ENCODE peak calls at places on chromosomes 3 and 15, in ten cellular contexts. One of them, this sample, is unnamed.

GRCh38 chr15:70356919-70357318 is 259.2 kb upstream of the TLE3 start:
- DNase-seq in activated CD8-positive, alpha-beta memory T cell treated with anti-CD3 and anti-CD28 coated beads for 48 hours: no peak
- DNase-seq in AG08396: no peak
- DNase-seq in progenitor cell of endocrine pancreas: no peak
- DNase-seq in activated CD4-positive, alpha-beta T cell treated with anti-CD3 and anti-CD28 coated beads, Interleukin-2, amount 50 U/mL, for 24 hours: no peak
- DNase-seq in NCI-H774: no peak
- DNase-seq in mesendoderm: no peak
- DNase-seq in endothelial cell: no peak
- DNase-seq in stimulated activated CD8-positive, alpha-beta memory T cell treated with anti-CD3 and anti-CD28 coated beads, Interleukin-15, amount 100 ng/mL, for 4 hours: no peak
- DNase-seq in glutamatergic neuron: no peak
- DNase-seq in this sample: no peak

GRCh38 chr3:119288669-119289068 is 5.5 kb upstream of the ARHGAP31 start:
- DNase-seq in activated CD8-positive, alpha-beta memory T cell treated with anti-CD3 and anti-CD28 coated beads for 48 hours: no peak
- DNase-seq in AG08396: no peak
- DNase-seq in progenitor cell of endocrine pancreas: no peak
- DNase-seq in activated CD4-positive, alpha-beta T cell treated with anti-CD3 and anti-CD28 coated beads, Interleukin-2, amount 50 U/mL, for 24 hours: no peak
- DNase-seq in NCI-H774: no peak
- DNase-seq in mesendoderm: no peak
- DNase-seq in endothelial cell: no peak
- DNase-seq in stimulated activated CD8-positive, alpha-beta memory T cell treated with anti-CD3 and anti-CD28 coated beads, Interleukin-15, amount 100 ng/mL, for 4 hours: no peak
- DNase-seq in glutamatergic neuron: no peak
- DNase-seq in this sample: no peak

GRCh38 chr3:42852443-42852842 is 23.2 kb downstream of the CYP8B1 start:
- DNase-seq in activated CD8-positive, alpha-beta memory T cell treated with anti-CD3 and anti-CD28 coated beads for 48 hours: no peak
- DNase-seq in AG08396: no peak
- DNase-seq in progenitor cell of endocrine pancreas: no peak
- DNase-seq in activated CD4-positive, alpha-beta T cell treated with anti-CD3 and anti-CD28 coated beads, Interleukin-2, amount 50 U/mL, for 24 hours: no peak
- DNase-seq in NCI-H774: no peak
- DNase-seq in mesendoderm: no peak
- DNase-seq in endothelial cell: peak; percentile 22
- DNase-seq in stimulated activated CD8-positive, alpha-beta memory T cell treated with anti-CD3 and anti-CD28 coated beads, Interleukin-15, amount 100 ng/mL, for 4 hours: no peak
- DNase-seq in glutamatergic neuron: no peak
- DNase-seq in this sample: no peak

GRCh38 chr15:43370310-43370974 is 401 bp downstream of the ZSCAN29 start:
- DNase-seq in activated CD8-positive, alpha-beta memory T cell treated with anti-CD3 and anti-CD28 coated beads for 48 hours: no peak
- DNase-seq in AG08396: peak; percentile 49
- DNase-seq in progenitor cell of endocrine pancreas: peak; percentile 11
- DNase-seq in activated CD4-positive, alpha-beta T cell treated with anti-CD3 and anti-CD28 coated beads, Interleukin-2, amount 50 U/mL, for 24 hours: no peak
- DNase-seq in NCI-H774: no peak
- DNase-seq in mesendoderm: peak; percentile 59
- DNase-seq in endothelial cell: peak; percentile 46
- DNase-seq in stimulated activated CD8-positive, alpha-beta memory T cell treated with anti-CD3 and anti-CD28 coated beads, Interleukin-15, amount 100 ng/mL, for 4 hours: no peak
- DNase-seq in glutamatergic neuron: peak; percentile 78
- DNase-seq in this sample: peak; percentile 22

GRCh38 chr15:93895976-93896770 is 335.2 kb upstream of the MCTP2 start:
- DNase-seq in activated CD8-positive, alpha-beta memory T cell treated with anti-CD3 and anti-CD28 coated beads for 48 hours: no peak
- DNase-seq in AG08396: no peak
- DNase-seq in progenitor cell of endocrine pancreas: no peak
- DNase-seq in activated CD4-positive, alpha-beta T cell treated with anti-CD3 and anti-CD28 coated beads, Interleukin-2, amount 50 U/mL, for 24 hours: no peak
- DNase-seq in NCI-H774: no peak
- DNase-seq in mesendoderm: no peak
- DNase-seq in endothelial cell: no peak
- DNase-seq in stimulated activated CD8-positive, alpha-beta memory T cell treated with anti-CD3 and anti-CD28 coated beads, Interleukin-15, amount 100 ng/mL, for 4 hours: no peak
- DNase-seq in glutamatergic neuron: no peak
- DNase-seq in this sample: no peak

GRCh38 chr3:135762188-135762853 is 203.2 kb upstream of the PPP2R3A start:
- DNase-seq in activated CD8-positive, alpha-beta memory T cell treated with anti-CD3 and anti-CD28 coated beads for 48 hours: no peak
- DNase-seq in AG08396: no peak
- DNase-seq in progenitor cell of endocrine pancreas: no peak
- DNase-seq in activated CD4-positive, alpha-beta T cell treated with anti-CD3 and anti-CD28 coated beads, Interleukin-2, amount 50 U/mL, for 24 hours: no peak
- DNase-seq in NCI-H774: no peak
- DNase-seq in mesendoderm: peak; percentile 49
- DNase-seq in endothelial cell: no peak
- DNase-seq in stimulated activated CD8-positive, alpha-beta memory T cell treated with anti-CD3 and anti-CD28 coated beads, Interleukin-15, amount 100 ng/mL, for 4 hours: no peak
- DNase-seq in glutamatergic neuron: peak; percentile 25
- DNase-seq in this sample: no peak

GRCh38 chr3:40248591-40248990 is 60.9 kb upstream of the EIF1B start:
- DNase-seq in activated CD8-positive, alpha-beta memory T cell treated with anti-CD3 and anti-CD28 coated beads for 48 hours: no peak
- DNase-seq in AG08396: no peak
- DNase-seq in progenitor cell of endocrine pancreas: no peak
- DNase-seq in activated CD4-positive, alpha-beta T cell treated with anti-CD3 and anti-CD28 coated beads, Interleukin-2, amount 50 U/mL, for 24 hours: no peak
- DNase-seq in NCI-H774: no peak
- DNase-seq in mesendoderm: no peak
- DNase-seq in endothelial cell: no peak
- DNase-seq in stimulated activated CD8-positive, alpha-beta memory T cell treated with anti-CD3 and anti-CD28 coated beads, Interleukin-15, amount 100 ng/mL, for 4 hours: no peak
- DNase-seq in glutamatergic neuron: no peak
- DNase-seq in this sample: no peak

GRCh38 chr15:40984963-40985362 is 31.7 kb downstream of the CHAC1 start:
- DNase-seq in activated CD8-positive, alpha-beta memory T cell treated with anti-CD3 and anti-CD28 coated beads for 48 hours: no peak
- DNase-seq in AG08396: peak; percentile 81
- DNase-seq in progenitor cell of endocrine pancreas: no peak
- DNase-seq in activated CD4-positive, alpha-beta T cell treated with anti-CD3 and anti-CD28 coated beads, Interleukin-2, amount 50 U/mL, for 24 hours: no peak
- DNase-seq in NCI-H774: no peak
- DNase-seq in mesendoderm: no peak
- DNase-seq in endothelial cell: no peak
- DNase-seq in stimulated activated CD8-positive, alpha-beta memory T cell treated with anti-CD3 and anti-CD28 coated beads, Interleukin-15, amount 100 ng/mL, for 4 hours: no peak
- DNase-seq in glutamatergic neuron: no peak
- DNase-seq in this sample: no peak

GRCh38 chr15:47824185-47824584 is 106.9 kb downstream of the SEMA6D start:
- DNase-seq in activated CD8-positive, alpha-beta memory T cell treated with anti-CD3 and anti-CD28 coated beads for 48 hours: no peak
- DNase-seq in AG08396: no peak
- DNase-seq in progenitor cell of endocrine pancreas: no peak
- DNase-seq in activated CD4-positive, alpha-beta T cell treated with anti-CD3 and anti-CD28 coated beads, Interleukin-2, amount 50 U/mL, for 24 hours: no peak
- DNase-seq in NCI-H774: no peak
- DNase-seq in mesendoderm: no peak
- DNase-seq in endothelial cell: no peak
- DNase-seq in stimulated activated CD8-positive, alpha-beta memory T cell treated with anti-CD3 and anti-CD28 coated beads, Interleukin-15, amount 100 ng/mL, for 4 hours: no peak
- DNase-seq in glutamatergic neuron: no peak
- DNase-seq in this sample: no peak

GRCh38 chr3:8524249-8524648 is 22.6 kb downstream of the LMCD1 start:
- DNase-seq in activated CD8-positive, alpha-beta memory T cell treated with anti-CD3 and anti-CD28 coated beads for 48 hours: no peak
- DNase-seq in AG08396: no peak
- DNase-seq in progenitor cell of endocrine pancreas: no peak
- DNase-seq in activated CD4-positive, alpha-beta T cell treated with anti-CD3 and anti-CD28 coated beads, Interleukin-2, amount 50 U/mL, for 24 hours: no peak
- DNase-seq in NCI-H774: no peak
- DNase-seq in mesendoderm: no peak
- DNase-seq in endothelial cell: no peak
- DNase-seq in stimulated activated CD8-positive, alpha-beta memory T cell treated with anti-CD3 and anti-CD28 coated beads, Interleukin-15, amount 100 ng/mL, for 4 hours: no peak
- DNase-seq in glutamatergic neuron: no peak
- DNase-seq in this sample: no peak

GRCh38 chr3:148233403-148233802 is 464.3 kb upstream of the AGTR1 start:
- DNase-seq in activated CD8-positive, alpha-beta memory T cell treated with anti-CD3 and anti-CD28 coated beads for 48 hours: no peak
- DNase-seq in AG08396: no peak
- DNase-seq in progenitor cell of endocrine pancreas: no peak
- DNase-seq in activated CD4-positive, alpha-beta T cell treated with anti-CD3 and anti-CD28 coated beads, Interleukin-2, amount 50 U/mL, for 24 hours: no peak
- DNase-seq in NCI-H774: no peak
- DNase-seq in mesendoderm: no peak
- DNase-seq in endothelial cell: no peak
- DNase-seq in stimulated activated CD8-positive, alpha-beta memory T cell treated with anti-CD3 and anti-CD28 coated beads, Interleukin-15, amount 100 ng/mL, for 4 hours: no peak
- DNase-seq in glutamatergic neuron: no peak
- DNase-seq in this sample: no peak

GRCh38 chr3:43676440-43676839 is 14.3 kb upstream of the ABHD5 start:
- DNase-seq in activated CD8-positive, alpha-beta memory T cell treated with anti-CD3 and anti-CD28 coated beads for 48 hours: no peak
- DNase-seq in AG08396: no peak
- DNase-seq in progenitor cell of endocrine pancreas: no peak
- DNase-seq in activated CD4-positive, alpha-beta T cell treated with anti-CD3 and anti-CD28 coated beads, Interleukin-2, amount 50 U/mL, for 24 hours: no peak
- DNase-seq in NCI-H774: no peak
- DNase-seq in mesendoderm: no peak
- DNase-seq in endothelial cell: no peak
- DNase-seq in stimulated activated CD8-positive, alpha-beta memory T cell treated with anti-CD3 and anti-CD28 coated beads, Interleukin-15, amount 100 ng/mL, for 4 hours: no peak
- DNase-seq in glutamatergic neuron: no peak
- DNase-seq in this sample: no peak

GRCh38 chr3:71987828-71988227 is 202.9 kb upstream of the PROK2 start:
- DNase-seq in activated CD8-positive, alpha-beta memory T cell treated with anti-CD3 and anti-CD28 coated beads for 48 hours: no peak
- DNase-seq in AG08396: no peak
- DNase-seq in progenitor cell of endocrine pancreas: no peak
- DNase-seq in activated CD4-positive, alpha-beta T cell treated with anti-CD3 and anti-CD28 coated beads, Interleukin-2, amount 50 U/mL, for 24 hours: no peak
- DNase-seq in NCI-H774: no peak
- DNase-seq in mesendoderm: peak; percentile 45
- DNase-seq in endothelial cell: peak; percentile 46
- DNase-seq in stimulated activated CD8-positive, alpha-beta memory T cell treated with anti-CD3 and anti-CD28 coated beads, Interleukin-15, amount 100 ng/mL, for 4 hours: no peak
- DNase-seq in glutamatergic neuron: no peak
- DNase-seq in this sample: no peak

GRCh38 chr3:128329491-128330300 is 137.0 kb downstream of the DNAJB8 start:
- DNase-seq in activated CD8-positive, alpha-beta memory T cell treated with anti-CD3 and anti-CD28 coated beads for 48 hours: no peak
- DNase-seq in AG08396: no peak
- DNase-seq in progenitor cell of endocrine pancreas: no peak
- DNase-seq in activated CD4-positive, alpha-beta T cell treated with anti-CD3 and anti-CD28 coated beads, Interleukin-2, amount 50 U/mL, for 24 hours: no peak
- DNase-seq in NCI-H774: no peak
- DNase-seq in mesendoderm: no peak
- DNase-seq in endothelial cell: no peak
- DNase-seq in stimulated activated CD8-positive, alpha-beta memory T cell treated with anti-CD3 and anti-CD28 coated beads, Interleukin-15, amount 100 ng/mL, for 4 hours: no peak
- DNase-seq in glutamatergic neuron: no peak
- DNase-seq in this sample: no peak

GRCh38 chr15:75112278-75112847 is 89.0 kb downstream of the PPCDC start:
- DNase-seq in activated CD8-positive, alpha-beta memory T cell treated with anti-CD3 and anti-CD28 coated beads for 48 hours: no peak
- DNase-seq in AG08396: no peak
- DNase-seq in progenitor cell of endocrine pancreas: no peak
- DNase-seq in activated CD4-positive, alpha-beta T cell treated with anti-CD3 and anti-CD28 coated beads, Interleukin-2, amount 50 U/mL, for 24 hours: no peak
- DNase-seq in NCI-H774: no peak
- DNase-seq in mesendoderm: no peak
- DNase-seq in endothelial cell: no peak
- DNase-seq in stimulated activated CD8-positive, alpha-beta memory T cell treated with anti-CD3 and anti-CD28 coated beads, Interleukin-15, amount 100 ng/mL, for 4 hours: no peak
- DNase-seq in glutamatergic neuron: no peak
- DNase-seq in this sample: no peak

GRCh38 chr3:78887029-78887428 is 880.8 kb downstream of the ROBO1 start:
- DNase-seq in activated CD8-positive, alpha-beta memory T cell treated with anti-CD3 and anti-CD28 coated beads for 48 hours: no peak
- DNase-seq in AG08396: peak; percentile 9
- DNase-seq in progenitor cell of endocrine pancreas: no peak
- DNase-seq in activated CD4-positive, alpha-beta T cell treated with anti-CD3 and anti-CD28 coated beads, Interleukin-2, amount 50 U/mL, for 24 hours: no peak
- DNase-seq in NCI-H774: no peak
- DNase-seq in mesendoderm: peak; percentile 61
- DNase-seq in endothelial cell: no peak
- DNase-seq in stimulated activated CD8-positive, alpha-beta memory T cell treated with anti-CD3 and anti-CD28 coated beads, Interleukin-15, amount 100 ng/mL, for 4 hours: no peak
- DNase-seq in glutamatergic neuron: no peak
- DNase-seq in this sample: no peak

GRCh38 chr3:15556512-15556911 is 35.0 kb upstream of the COLQ start:
- DNase-seq in activated CD8-positive, alpha-beta memory T cell treated with anti-CD3 and anti-CD28 coated beads for 48 hours: no peak
- DNase-seq in AG08396: no peak
- DNase-seq in progenitor cell of endocrine pancreas: no peak
- DNase-seq in activated CD4-positive, alpha-beta T cell treated with anti-CD3 and anti-CD28 coated beads, Interleukin-2, amount 50 U/mL, for 24 hours: no peak
- DNase-seq in NCI-H774: no peak
- DNase-seq in mesendoderm: no peak
- DNase-seq in endothelial cell: no peak
- DNase-seq in stimulated activated CD8-positive, alpha-beta memory T cell treated with anti-CD3 and anti-CD28 coated beads, Interleukin-15, amount 100 ng/mL, for 4 hours: no peak
- DNase-seq in glutamatergic neuron: no peak
- DNase-seq in this sample: no peak